ENCODE peak calls at places on chromosomes 7 and 10, in five cellular contexts. F is RWPE2; X is A673; Z is transverse colon; W is CD8-positive, alpha-beta T cell. D is an unnamed sample. For H3K4me1, the result is how much of the 10 kb centered on the place peaks cover.

GRCh38 chr7:25515876-25516275 is 287.6 kb upstream of the NPVF start:
- DNase-seq in F (no peak), X (no peak), Z (no peak), W (no peak), D (no peak)

GRCh38 chr10:51896849-51897248 is 197.5 kb upstream of the CSTF2T start:
- DNase-seq in F (no peak), X (no peak), Z (no peak), W (no peak), D (no peak)

GRCh38 chr10:129259128-129259527 is 207.9 kb upstream of the MGMT start:
- DNase-seq in F (no peak), X (peak), Z (no peak), W (no peak), D (no peak)

GRCh38 chr7:15323545-15323944 is 238.3 kb downstream of the AGMO start:
- DNase-seq in F (no peak), X (no peak), Z (no peak), W (no peak), D (no peak)

GRCh38 chr7:6423942-6424701 is 23.6 kb downstream of the DAGLB start:
- DNase-seq in F (no peak), X (no peak), Z (peak), W (no peak), D (no peak)

GRCh38 chr10:50224330-50224952 is 26.9 kb downstream of the ASAH2 start:
- DNase-seq in F (no peak), X (peak), Z (peak), W (no peak), D (peak)

GRCh38 chr10:78247821-78248220 is 214.2 kb downstream of the RPS24 start:
- DNase-seq in F (no peak), X (no peak), Z (no peak), W (no peak), D (no peak)

GRCh38 chr7:136391371-136391770 is 414.2 kb upstream of the MTPN start:
- DNase-seq in F (no peak), X (peak), Z (no peak), W (no peak), D (no peak)

GRCh38 chr10:121772406-121772805 is 155.4 kb downstream of the ATE1 start:
- DNase-seq in F (no peak), X (no peak), Z (no peak), W (no peak), D (no peak)

GRCh38 chr7:14184292-14184864 is 194.9 kb upstream of the ETV1 start:
- DNase-seq in F (no peak), X (no peak), Z (peak), W (no peak), D (no peak)

GRCh38 chr7:132255898-132256297 is 320.4 kb downstream of the PLXNA4 start:
- DNase-seq in F (no peak), X (peak), Z (no peak), W (no peak), D (peak)

GRCh38 chr10:104043185-104043830 is 42.4 kb downstream of the COL17A1 start:
- DNase-seq in F (no peak), X (no peak), Z (no peak), W (no peak), D (no peak)

GRCh38 chr7:151769189-151769821 is 107.6 kb downstream of the PRKAG2 start:
- DNase-seq in F (no peak), X (no peak), Z (no peak), W (peak), D (no peak)

GRCh38 chr7:28018446-28018845 is 162.1 kb downstream of the JAZF1 start:
- DNase-seq in F (no peak), X (no peak), Z (no peak), W (no peak), D (peak)

GRCh38 chr7:77413861-77414424 is 2.2 kb downstream of the GSAP start:
- DNase-seq in F (no peak), X (no peak), Z (no peak), W (no peak), D (no peak)

GRCh38 chr10:88038268-88038667 is 174.8 kb downstream of the PTEN start:
- DNase-seq in F (no peak), X (no peak), Z (no peak), W (no peak), D (peak)

GRCh38 chr7:7992502-7992901 is 23.9 kb downstream of the GLCCI1 start:
- DNase-seq in F (no peak), X (no peak), Z (no peak), W (no peak), D (no peak)
- H3K4me1 ChIP-seq in F (under half), X (under half), Z (under half), W (under half), D (under half)

GRCh38 chr10:101123085-101123814 is 7.8 kb upstream of the TLX1 start:
- DNase-seq in F (no peak), X (no peak), Z (peak), W (no peak), D (peak)
- H3K4me3 ChIP-seq in F (no peak), X (peak), Z (no peak), W (peak), D (peak)

DNA sequence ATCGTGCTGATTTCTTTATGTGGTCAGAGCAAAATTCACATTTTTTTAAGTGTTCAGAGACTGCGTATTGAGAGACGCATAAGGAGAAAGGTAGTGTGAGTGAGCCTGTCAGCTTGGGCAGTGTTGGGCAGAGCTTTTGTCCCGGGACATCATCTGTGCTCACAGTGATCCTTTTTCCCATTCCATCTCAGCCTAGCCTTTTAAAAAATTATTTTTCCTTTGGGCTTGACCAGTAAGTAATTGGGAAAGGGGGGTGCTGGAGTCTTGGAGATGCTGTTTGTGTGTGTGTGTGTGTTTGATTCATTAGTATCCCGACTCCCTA is 1.5 kb downstream of the NRF1 start:
- DNase-seq in F (no peak), X (no peak), Z (no peak), W (no peak), D (no peak)
- H3K27ac ChIP-seq in F (peak), X (peak), Z (peak), W (peak), D (no peak)

DNA sequence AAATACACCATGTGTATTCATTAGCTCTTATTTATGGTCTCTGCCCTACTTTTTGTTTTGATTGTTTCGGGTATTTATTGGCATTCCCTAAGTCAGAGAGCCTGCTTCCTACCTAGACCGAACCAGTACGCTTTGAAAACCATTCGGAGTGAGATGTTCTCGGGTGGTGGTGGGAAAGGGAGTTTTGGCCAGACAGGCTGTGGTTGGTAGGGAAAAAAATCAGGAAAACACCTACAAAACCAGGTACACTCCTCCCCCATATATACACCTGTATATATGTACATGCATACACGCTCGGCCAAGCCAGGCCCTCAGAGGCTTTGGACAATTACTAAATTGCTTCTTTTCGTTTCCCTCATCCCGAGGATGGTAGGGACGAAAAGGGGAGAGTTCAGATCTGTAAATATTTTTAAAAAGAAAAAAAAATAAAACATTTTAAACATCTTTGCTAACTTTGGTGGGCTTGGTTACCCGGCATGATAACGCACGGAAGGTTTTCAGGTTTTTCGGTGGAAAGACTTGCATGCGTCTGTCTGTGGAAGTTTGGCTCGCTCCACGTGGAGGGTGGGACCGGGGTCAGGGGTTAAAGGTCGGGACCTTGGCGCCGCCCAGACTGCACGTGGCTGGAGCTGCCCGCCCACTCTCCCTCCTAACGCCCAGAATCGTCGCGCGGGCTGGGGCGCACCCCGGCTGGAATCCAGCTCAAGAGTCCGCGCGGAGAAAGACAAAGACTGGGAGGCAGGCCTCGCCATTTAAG is 2.5 kb downstream of the HMX2 start:
- DNase-seq in F (no peak), X (no peak), Z (no peak), W (no peak), D (no peak)
- H3K4me1 ChIP-seq in F (under half), X (under half), Z (half or more), W (half or more), D (under half)

GRCh38 chr10:81871558-81871957 is 3.4 kb upstream of the NRG3 start:
- DNase-seq in F (no peak), X (no peak), Z (no peak), W (no peak), D (no peak)

GRCh38 chr10:81872206-81872605 is 2.8 kb upstream of the NRG3 start:
- DNase-seq in F (no peak), X (no peak), Z (no peak), W (no peak), D (no peak)

GRCh38 chr10:81873932-81874816 is 820 bp upstream of the NRG3 start:
- DNase-seq in F (no peak), X (no peak), Z (no peak), W (no peak), D (no peak)

GRCh38 chr10:81874878-81875679 is at the start of gene NRG3:
- DNase-seq in F (no peak), X (no peak), Z (no peak), W (no peak), D (no peak)

GRCh38 chr10:81873231-81873931 is 1.6 kb upstream of the NRG3 start:
- DNase-seq in F (no peak), X (no peak), Z (no peak), W (no peak), D (no peak)
- H3K4me3 ChIP-seq in F (no peak), X (no peak), Z (no peak), W (no peak), D (no peak)

GRCh38 chr7:47475880-47476227 is 106.1 kb downstream of the TNS3 start:
- DNase-seq in F (no peak), X (no peak), Z (no peak), W (no peak), D (no peak)
- H3K27ac ChIP-seq in F (peak), X (no peak), Z (peak), W (no peak), D (no peak)

GRCh38 chr10:62057359-62057758 is 155.9 kb downstream of the ARID5B start:
- DNase-seq in F (no peak), X (no peak), Z (no peak), W (no peak), D (no peak)
- H3K4me1 ChIP-seq in F (under half), X (half or more), Z (half or more), W (under half), D (under half)

DNA sequence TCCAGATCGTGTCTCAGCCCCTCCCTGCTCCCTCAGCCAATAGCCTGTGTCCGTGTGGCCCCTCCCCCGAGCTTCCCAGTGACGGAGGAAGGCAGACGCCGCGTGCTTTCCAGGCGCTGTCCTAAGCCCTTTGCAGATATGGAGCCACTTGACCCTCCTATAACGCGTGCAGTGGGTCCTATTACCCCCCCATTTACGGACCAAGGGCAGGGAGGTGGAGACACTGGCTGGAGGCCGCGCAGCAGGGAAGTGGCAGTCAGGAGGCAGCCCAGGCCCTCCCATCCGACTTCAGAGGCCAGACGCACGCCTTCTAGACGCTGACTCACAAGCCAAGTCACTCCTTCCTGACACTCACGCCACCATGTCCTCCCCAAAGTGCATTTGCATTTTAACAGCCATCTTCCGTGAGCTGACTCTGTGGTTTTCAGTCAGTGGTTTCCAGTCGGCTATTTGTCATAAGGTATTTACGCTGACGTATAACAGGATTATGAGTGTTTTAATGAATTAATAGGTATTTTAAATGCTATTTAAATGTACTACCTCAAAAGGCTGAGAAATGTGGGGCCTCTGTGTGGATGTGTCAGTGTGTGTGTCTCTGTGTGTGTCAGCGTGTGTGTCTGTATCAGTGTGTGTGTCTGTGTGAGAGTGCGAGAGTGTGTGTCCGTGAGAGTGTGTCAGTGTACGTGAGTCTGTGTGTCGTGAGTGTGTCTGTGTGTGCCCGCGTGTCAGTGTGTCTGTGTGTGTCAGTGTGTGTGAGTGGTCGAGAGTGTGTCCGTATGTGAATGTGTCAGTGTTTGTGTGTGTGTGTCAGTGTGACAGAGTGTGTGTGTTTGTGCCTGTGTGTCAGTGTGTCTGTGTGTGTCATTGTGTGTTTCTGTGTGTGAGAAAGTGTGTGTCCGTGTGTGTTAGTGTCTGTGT is 92.1 kb upstream of the INSIG1 start:
- DNase-seq in F (peak), X (peak), Z (peak), W (peak), D (no peak)
- H3K4me3 ChIP-seq in F (no peak), X (no peak), Z (no peak), W (peak), D (no peak)